ENCODE peak calls at places on chromosomes 6 and 20, in seven cellular contexts. T, P, B, O, W, G and Q are unnamed samples.

GRCh38 chr6:115131709-115132490 is 789.1 kb upstream of the HS3ST5 start:
- DNase-seq in P (no peak), B (no peak), T (no peak), G (no peak), W (no peak), O (no peak), Q (no peak)

GRCh38 chr6:108576724-108577123 is 16.0 kb downstream of the FOXO3 start:
- DNase-seq in W (no peak), B (no peak), P (no peak), T (no peak), O (no peak), G (no peak), Q (no peak)

GRCh38 chr20:63808964-63809674 is 21.9 kb downstream of the ZBTB46 start:
- DNase-seq in T (no peak), P (no peak), B (no peak), O (no peak), G (no peak), W (no peak), Q (no peak)

GRCh38 chr20:48364688-48365421 is 462.9 kb downstream of the PREX1 start:
- DNase-seq in B (no peak), P (no peak), W (no peak), G (no peak), T (no peak), O (no peak), Q (no peak)

GRCh38 chr6:35640017-35640664 is 48.6 kb downstream of the FKBP5 start:
- DNase-seq in B (no peak), G (no peak), W (no peak), O (no peak), T (no peak), P (no peak), Q (no peak)

GRCh38 chr6:163085861-163086562 is 328.5 kb upstream of the QKI start:
- DNase-seq in O (no peak), B (no peak), T (no peak), G (no peak), P (no peak), W (no peak), Q (no peak)

GRCh38 chr20:31987744-31988143 is 19.8 kb downstream of the XKR7 start:
- DNase-seq in G (no peak), T (no peak), W (no peak), O (no peak), B (no peak), P (no peak), Q (no peak)

GRCh38 chr20:51008718-51009117 is 14.2 kb downstream of the KCNG1 start:
- DNase-seq in B (no peak), P (no peak), O (no peak), G (no peak), T (no peak), W (peak; percentile 57), Q (no peak)

GRCh38 chr6:121506761-121507754 is 71.6 kb downstream of the GJA1 start:
- DNase-seq in O (peak; percentile 24), B (no peak), W (no peak), P (no peak), G (no peak), T (no peak), Q (no peak)

GRCh38 chr6:75403563-75403962 is 90.0 kb downstream of the FILIP1 start:
- DNase-seq in P (no peak), G (no peak), B (no peak), W (no peak), T (no peak), O (no peak), Q (no peak)

GRCh38 chr6:75397806-75398465 is 95.7 kb downstream of the FILIP1 start:
- DNase-seq in O (no peak), B (no peak), P (no peak), W (no peak), T (no peak), G (no peak), Q (no peak)

GRCh38 chr6:75402296-75402695 is 91.3 kb downstream of the FILIP1 start:
- DNase-seq in P (no peak), G (no peak), W (no peak), T (no peak), B (no peak), O (peak; percentile 39), Q (no peak)
- TF ChIP-seq EP300 in P (no peak), G (no peak), W (no peak), T (no peak), B (peak; percentile 20), O (no peak), Q (no peak)

DNA sequence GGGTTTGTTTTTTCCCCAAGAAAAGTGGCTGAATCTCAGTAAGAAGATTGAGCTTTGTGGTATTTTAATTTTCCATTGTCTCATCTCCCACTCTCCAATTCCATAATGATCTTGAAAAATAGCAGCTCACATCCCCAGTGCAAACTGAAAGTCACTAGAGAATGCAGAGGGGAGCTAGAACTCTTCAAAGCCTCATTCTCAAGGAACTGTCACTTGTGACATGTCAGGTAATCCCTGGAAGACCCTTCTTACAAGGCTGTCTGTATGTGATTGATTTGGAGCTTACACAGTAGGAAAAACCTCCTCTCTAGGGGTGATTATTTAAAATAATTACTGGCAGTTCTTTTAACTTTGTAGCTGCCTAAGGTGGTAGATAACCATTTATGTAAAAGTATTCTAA is 420.4 kb downstream of the CDH26 start:
- DNase-seq in T (no peak), B (no peak), P (no peak), W (no peak), G (no peak), O (no peak), Q (no peak)
- TF ChIP-seq EP300 in T (no peak), B (no peak), P (no peak), W (no peak), G (no peak), O (no peak), Q (no peak)

DNA sequence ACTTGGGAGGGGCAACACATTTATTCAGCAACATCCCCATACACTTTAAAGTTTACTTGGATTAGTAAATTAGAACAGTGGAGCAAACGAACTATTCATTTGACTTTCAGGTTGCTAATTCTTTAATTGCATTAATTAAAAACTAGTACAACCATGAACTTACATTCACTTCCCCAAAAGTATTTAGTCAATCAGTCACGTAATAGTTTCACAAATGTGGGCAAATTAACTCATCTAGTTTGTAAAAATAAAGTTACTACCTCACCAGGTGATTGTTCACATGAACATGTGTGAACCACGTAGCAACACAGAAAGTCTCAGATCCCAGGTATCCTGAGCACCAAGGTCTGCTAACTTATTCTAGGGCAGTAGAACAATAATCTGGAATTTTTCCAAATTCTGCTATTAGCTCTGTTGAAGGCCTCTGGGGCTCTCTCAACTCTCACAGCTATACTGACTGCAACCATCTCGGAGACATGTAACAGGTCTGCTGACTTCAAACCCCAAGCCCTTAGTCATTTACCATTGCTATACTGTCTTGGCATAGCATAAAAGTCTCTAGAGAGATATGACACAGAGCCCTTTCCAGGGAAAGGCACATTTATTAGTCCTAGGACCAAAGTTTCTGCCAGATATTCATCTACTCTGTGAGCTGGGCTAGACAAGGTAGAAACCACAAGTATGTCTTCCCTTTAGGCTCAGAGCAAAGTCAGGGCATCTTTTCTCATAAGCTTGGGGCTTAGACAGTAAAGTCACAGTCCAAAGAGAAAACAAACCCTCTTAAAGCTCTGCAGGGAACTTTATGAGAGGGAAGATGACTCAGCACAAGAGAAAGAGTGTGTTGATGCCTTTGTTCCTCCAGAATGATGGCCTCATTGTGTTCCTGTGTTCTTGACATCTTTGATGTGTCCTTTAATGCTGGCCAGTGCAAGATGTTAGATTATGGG is 50.9 kb upstream of the CCDC28A start:
- DNase-seq in P (no peak), T (no peak), B (no peak), W (no peak), G (no peak), O (no peak), Q (no peak)
- TF ChIP-seq EP300 in P (no peak), T (no peak), B (no peak), W (no peak), G (peak; percentile 38), O (no peak), Q (no peak)

GRCh38 chr6:113625850-113626249 is 231.3 kb upstream of the MARCKS start:
- DNase-seq in G (no peak), T (no peak), O (no peak), W (no peak), P (no peak), B (no peak), Q (no peak)
- TF ChIP-seq EP300 in G (no peak), T (no peak), O (no peak), W (no peak), P (no peak), B (no peak), Q (no peak)

GRCh38 chr20:60649541-60649940 is 602.5 kb upstream of the CDH4 start:
- DNase-seq in O (no peak), G (no peak), T (no peak), W (no peak), P (no peak), B (no peak), Q (no peak)
- TF ChIP-seq EP300 in O (no peak), G (no peak), T (no peak), W (no peak), P (no peak), B (no peak), Q (no peak)

GRCh38 chr6:143059616-143060353 is 904 bp upstream of the AIG1 start:
- DNase-seq in O (peak; percentile 44), P (no peak), T (no peak), G (no peak), W (peak; percentile 22), B (peak; percentile 13), Q (no peak)
- TF ChIP-seq EP300 in O (peak; percentile 68), P (no peak), T (no peak), G (no peak), W (no peak), B (no peak), Q (no peak)

GRCh38 chr6:157137501-157137900 is 185.8 kb downstream of the TMEM242 start:
- DNase-seq in G (no peak), O (no peak), P (no peak), B (no peak), W (no peak), T (no peak), Q (no peak)

GRCh38 chr6:157135691-157136090 is 187.6 kb downstream of the TMEM242 start:
- DNase-seq in B (no peak), G (no peak), P (no peak), T (no peak), W (no peak), O (no peak), Q (no peak)

GRCh38 chr6:157133856-157134255 is 189.5 kb downstream of the TMEM242 start:
- DNase-seq in G (no peak), P (no peak), O (no peak), T (no peak), W (no peak), B (no peak), Q (no peak)

GRCh38 chr6:157131250-157131649 is 192.1 kb downstream of the TMEM242 start:
- DNase-seq in T (no peak), P (no peak), O (no peak), W (no peak), B (no peak), G (no peak), Q (no peak)

DNA sequence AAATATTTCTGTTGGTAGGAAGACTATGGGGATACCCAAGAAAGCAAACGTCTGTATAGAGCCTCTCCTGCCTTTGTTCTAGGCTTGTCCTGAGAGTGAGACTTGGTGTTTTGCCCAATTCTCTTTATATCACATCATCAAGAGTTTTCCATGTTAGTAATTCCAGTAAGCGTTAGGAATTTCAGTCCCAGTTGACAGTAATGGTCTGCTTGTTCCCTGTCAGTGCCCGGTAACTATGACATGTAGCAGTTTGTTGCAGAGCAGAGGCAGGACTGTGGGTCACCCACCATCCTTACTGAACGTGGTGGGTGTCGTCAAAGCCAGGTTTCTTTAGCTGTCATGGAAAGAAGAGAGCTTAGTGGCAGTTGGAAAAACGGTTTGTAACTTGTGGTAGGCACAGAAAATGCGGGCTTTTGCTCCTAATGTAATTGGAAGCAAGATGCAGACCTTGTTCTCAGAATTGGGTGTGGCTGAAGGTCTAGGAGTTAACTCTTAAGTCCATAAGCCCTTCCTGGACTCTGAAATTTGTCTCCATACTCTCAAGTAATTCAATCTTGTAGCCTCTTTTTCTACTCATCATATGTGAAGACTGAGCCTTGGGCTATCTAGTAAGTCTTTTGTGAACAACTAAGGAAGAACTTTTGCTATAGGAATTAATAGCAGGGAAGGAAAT is 188.8 kb downstream of the TMEM242 start:
- DNase-seq in B (no peak), O (no peak), W (no peak), G (no peak), P (no peak), T (no peak), Q (no peak)
- TF ChIP-seq EP300 in B (no peak), O (no peak), W (peak; percentile 39), G (no peak), P (no peak), T (no peak), Q (no peak)